ENCODE peak calls at places on chromosomes 4 and X, in nine cellular contexts. X is choroid plexus epithelial cell, D is hepatocyte, R is A549, S is foreskin fibroblast, E is heart left ventricle, O is pancreas, L is endothelial cell, Z is RWPE1. J is an unnamed sample.

GRCh38 chr4:54197926-54198325 is 31.2 kb upstream of the PDGFRA start:
- DNase-seq in D (no peak), R (no peak), S (no peak), E (no peak), X (no peak), L (no peak), O (no peak), Z (no peak), J (no peak)

GRCh38 chrX:30015440-30015839 is 199.9 kb upstream of the MAGEB2 start:
- DNase-seq in R (no peak), S (no peak), Z (no peak), O (no peak), L (no peak), D (no peak), X (no peak), E (no peak), J (no peak)

GRCh38 chr4:26576171-26576829 is 7.6 kb upstream of the TBC1D19 start:
- DNase-seq in E (no peak), X (peak), O (no peak), D (peak), L (no peak), Z (no peak), S (peak), R (no peak), J (no peak)

GRCh38 chr4:87886083-87886482 is 53.3 kb downstream of the MEPE start:
- DNase-seq in E (no peak), D (no peak), L (no peak), O (no peak), S (no peak), X (no peak), Z (no peak), R (no peak), J (no peak)

GRCh38 chrX:2965965-2966364 is 36.8 kb upstream of the ARSD start:
- DNase-seq in L (no peak), E (no peak), R (no peak), X (no peak), S (no peak), D (no peak), Z (no peak), O (no peak), J (no peak)

GRCh38 chrX:104864296-104864695 is 298.3 kb downstream of the IL1RAPL2 start:
- DNase-seq in O (no peak), R (no peak), L (no peak), D (no peak), Z (no peak), S (no peak), X (no peak), E (no peak), J (no peak)

GRCh38 chrX:13094374-13094773 is 50.0 kb upstream of the FAM9C start:
- DNase-seq in Z (no peak), L (no peak), D (no peak), X (no peak), R (no peak), S (no peak), E (no peak), O (no peak), J (no peak)

GRCh38 chr4:178599521-178599920 is 1157.3 kb upstream of the AGA start:
- DNase-seq in L (no peak), S (no peak), D (no peak), R (peak), E (no peak), O (no peak), X (no peak), Z (no peak), J (no peak)

GRCh38 chr4:59247032-59247431 is 1953.1 kb upstream of the ADGRL3 start:
- DNase-seq in O (no peak), Z (peak), E (no peak), R (no peak), X (peak), S (no peak), L (no peak), D (no peak), J (no peak)

GRCh38 chr4:56804551-56804950 is 16.9 kb downstream of the SPINK2 start:
- DNase-seq in X (peak), L (no peak), D (no peak), R (no peak), Z (no peak), S (peak), E (no peak), O (no peak), J (no peak)

GRCh38 chrX:120514236-120514635 is 45.1 kb upstream of the LAMP2 start:
- DNase-seq in Z (peak), R (peak), E (no peak), X (peak), S (no peak), L (peak), D (peak), O (no peak), J (no peak)

GRCh38 chr4:105509291-105509690 is 35.4 kb upstream of the PPA2 start:
- DNase-seq in D (no peak), L (no peak), S (no peak), X (no peak), E (no peak), R (no peak), O (no peak), Z (no peak), J (no peak)

GRCh38 chr4:8427761-8428287 is 12.7 kb downstream of the ACOX3 start:
- DNase-seq in D (peak), S (peak), L (no peak), Z (no peak), R (no peak), X (peak), E (peak), O (peak), J (no peak)

GRCh38 chrX:150486011-150486410 is 82.4 kb upstream of the MTM1 start:
- DNase-seq in O (no peak), L (peak), E (peak), D (peak), S (peak), X (peak), R (peak), Z (peak), J (no peak)

GRCh38 chr4:185018834-185019450 is 652 bp downstream of the HELT start:
- DNase-seq in L (no peak), R (peak), Z (no peak), O (no peak), S (no peak), X (no peak), D (no peak), E (no peak), J (no peak)

GRCh38 chrX:132614297-132614696 is 125.5 kb upstream of the MBNL3 start:
- DNase-seq in O (no peak), D (no peak), Z (no peak), X (peak), R (peak), E (no peak), L (no peak), S (no peak), J (no peak)
- TF ChIP-seq CTCF in O (no peak), D (peak), Z (no peak), X (peak), R (no peak), E (no peak), L (no peak), S (peak), J (no peak)

GRCh38 chr4:7190668-7191545 is 1.4 kb upstream of the SORCS2 start:
- DNase-seq in Z (no peak), L (no peak), E (no peak), D (no peak), O (peak), R (no peak), S (no peak), X (no peak), J (no peak)

GRCh38 chr4:7190278-7190594 is 2.1 kb upstream of the SORCS2 start:
- DNase-seq in E (no peak), X (no peak), S (no peak), O (no peak), D (no peak), Z (no peak), R (no peak), L (no peak), J (no peak)

GRCh38 chr4:7189066-7189465 is 3.3 kb upstream of the SORCS2 start:
- DNase-seq in Z (no peak), D (no peak), O (peak), R (no peak), S (no peak), E (no peak), X (no peak), L (no peak), J (no peak)

GRCh38 chr4:7187691-7188090 is 4.6 kb upstream of the SORCS2 start:
- DNase-seq in L (no peak), X (no peak), R (no peak), D (no peak), S (no peak), O (peak), E (no peak), Z (no peak), J (no peak)

GRCh38 chr4:7189475-7190277 is 2.7 kb upstream of the SORCS2 start:
- DNase-seq in O (peak), R (peak), X (no peak), Z (no peak), S (no peak), E (no peak), L (no peak), D (peak), J (no peak)
- TF ChIP-seq CTCF in O (no peak), R (no peak), X (no peak), Z (no peak), S (no peak), E (no peak), L (no peak), D (no peak), J (no peak)

DNA sequence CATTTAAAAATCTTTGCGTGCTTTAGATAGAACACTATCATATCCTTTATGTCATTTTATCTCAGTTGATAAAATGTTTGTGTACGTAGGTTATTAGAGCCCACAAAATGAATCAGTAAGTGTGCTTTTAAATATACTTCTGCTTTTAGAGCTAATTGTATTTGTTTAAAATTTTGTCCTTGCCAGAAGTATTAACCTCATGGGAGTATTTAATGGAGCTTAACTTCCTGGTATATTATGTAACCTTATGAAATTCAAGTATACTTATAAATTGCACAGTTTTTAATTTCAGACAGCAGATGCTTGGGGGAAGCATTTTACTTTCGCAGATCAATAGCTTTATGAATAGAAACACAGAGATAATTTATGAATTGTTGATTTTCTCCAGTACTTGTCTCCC is 90.2 kb downstream of the DIPK2B start:
- DNase-seq in L (no peak), X (no peak), D (no peak), O (no peak), R (no peak), S (no peak), E (no peak), Z (no peak), J (no peak)
- TF ChIP-seq CTCF in L (no peak), X (no peak), D (no peak), O (no peak), R (no peak), S (no peak), E (no peak), Z (no peak), J (no peak)

DNA sequence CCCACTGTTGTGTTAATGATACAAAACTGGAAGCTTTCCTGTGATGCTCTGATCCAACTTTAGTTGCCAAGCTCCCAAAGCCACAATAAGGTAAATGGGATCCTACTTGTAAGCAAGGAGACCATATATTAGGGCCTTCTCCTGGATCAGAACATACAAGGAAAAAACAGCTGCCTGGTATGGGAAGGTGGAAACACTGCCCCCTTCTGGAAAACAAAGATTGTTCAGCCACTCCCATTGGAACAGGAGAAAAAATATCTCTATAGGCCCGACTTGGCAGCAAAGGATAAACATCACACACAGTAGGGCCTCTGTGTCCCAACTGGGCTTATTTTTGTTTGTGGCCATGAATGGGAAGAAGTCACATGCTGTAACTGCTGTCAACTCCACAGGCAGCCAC is 166.5 kb downstream of the TBX22 start:
- DNase-seq in L (peak), O (no peak), R (peak), S (no peak), D (no peak), X (no peak), E (no peak), Z (no peak), J (no peak)
- TF ChIP-seq CTCF in L (peak), O (no peak), R (no peak), S (no peak), D (no peak), X (no peak), E (peak), Z (no peak), J (no peak)

GRCh38 chr4:90028460-90028859 is 98.7 kb upstream of the CCSER1 start:
- DNase-seq in D (no peak), X (no peak), Z (no peak), L (no peak), E (no peak), O (no peak), R (no peak), S (no peak), J (no peak)

GRCh38 chr4:90024519-90024918 is 102.7 kb upstream of the CCSER1 start:
- DNase-seq in O (no peak), X (no peak), L (no peak), R (no peak), E (no peak), S (no peak), D (no peak), Z (no peak), J (no peak)

GRCh38 chr4:90030202-90030601 is 97.0 kb upstream of the CCSER1 start:
- DNase-seq in E (no peak), S (no peak), O (no peak), Z (no peak), L (no peak), R (no peak), D (no peak), X (no peak), J (no peak)

GRCh38 chr4:90027565-90027964 is 99.6 kb upstream of the CCSER1 start:
- DNase-seq in S (no peak), X (no peak), L (no peak), R (no peak), O (no peak), D (no peak), Z (no peak), E (no peak), J (no peak)

DNA sequence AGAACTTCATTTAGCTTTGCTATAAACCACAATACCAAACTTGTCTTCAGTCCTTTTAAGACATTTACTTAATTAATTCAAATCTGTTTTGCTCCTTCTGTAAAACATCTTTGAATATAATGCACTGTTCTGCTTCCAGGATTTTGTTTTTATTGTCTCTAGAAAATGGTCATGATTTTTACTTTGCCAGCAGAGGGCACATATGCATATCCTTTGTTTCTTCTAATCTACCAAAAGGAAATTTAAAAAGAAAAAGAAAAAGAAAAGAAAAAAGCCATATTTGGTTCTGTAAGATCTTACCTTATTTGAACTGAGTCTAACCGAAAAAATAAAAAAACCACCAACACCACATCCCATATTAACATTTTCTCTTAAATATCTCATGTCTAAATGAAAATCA is 101.9 kb upstream of the CCSER1 start:
- DNase-seq in S (no peak), O (no peak), X (peak), D (peak), R (peak), L (no peak), Z (no peak), E (no peak), J (no peak)
- TF ChIP-seq CTCF in S (no peak), O (peak), X (peak), D (peak), R (peak), L (peak), Z (no peak), E (no peak), J (no peak)

GRCh38 chr4:165118256-165118909 is 5.7 kb upstream of the TMEM192 start:
- DNase-seq in O (no peak), S (no peak), D (no peak), E (no peak), X (peak), Z (no peak), L (no peak), R (no peak), J (no peak)

GRCh38 chr4:165106518-165106917 is 6.1 kb downstream of the TMEM192 start:
- DNase-seq in L (no peak), O (no peak), D (peak), Z (no peak), X (no peak), E (no peak), R (no peak), S (no peak), J (no peak)

GRCh38 chr4:165115301-165115700 is 2.6 kb upstream of the TMEM192 start:
- DNase-seq in Z (no peak), L (no peak), E (no peak), O (no peak), X (no peak), R (no peak), D (no peak), S (no peak), J (no peak)

GRCh38 chr4:165111906-165112257 is 778 bp downstream of the TMEM192 start:
- DNase-seq in X (no peak), D (no peak), L (no peak), R (no peak), O (no peak), S (no peak), Z (no peak), E (no peak), J (no peak)

GRCh38 chr4:165112258-165113156 is at the start of gene TMEM192:
- DNase-seq in Z (peak), E (peak), D (peak), X (peak), S (peak), O (peak), L (peak), R (peak), J (peak)
- TF ChIP-seq CTCF in Z (no peak), E (peak), D (peak), X (peak), S (peak), O (no peak), L (no peak), R (no peak), J (peak)

J was measured in activated B cell treated with CpG ODN at 0.5 μM for 24 hours.